ENCODE peak calls at places on chromosomes 11 and 22, in five cellular contexts. One of them, this sample, is unnamed.
A peak's percentile ranks its signal among the peaks of the same experiment; 100 is the strongest.

GRCh38 chr22:46637711-46638600 is 17.8 kb downstream of the GRAMD4 start:
- ATAC-seq in upper lobe of left lung: no peak
- ATAC-seq in HepG2: peak; percentile 58
- ATAC-seq in K562: no peak
- ATAC-seq in GM12878: no peak
- ATAC-seq in this sample: no peak

GRCh38 chr22:28795071-28795693 is 5.2 kb downstream of the XBP1 start:
- ATAC-seq in upper lobe of left lung: no peak
- ATAC-seq in HepG2: no peak
- ATAC-seq in K562: no peak
- ATAC-seq in GM12878: no peak
- ATAC-seq in this sample: no peak

GRCh38 chr11:74069146-74070046 is 60.5 kb upstream of the UCP3 start:
- ATAC-seq in upper lobe of left lung: no peak
- ATAC-seq in HepG2: no peak
- ATAC-seq in K562: no peak
- ATAC-seq in GM12878: no peak
- ATAC-seq in this sample: no peak

GRCh38 chr11:35223429-35223828 is 84.5 kb downstream of the CD44 start:
- ATAC-seq in upper lobe of left lung: no peak
- ATAC-seq in HepG2: no peak
- ATAC-seq in K562: no peak
- ATAC-seq in GM12878: no peak
- ATAC-seq in this sample: peak; percentile 27

GRCh38 chr22:29314074-29314473 is 1.4 kb downstream of the RASL10A start:
- ATAC-seq in upper lobe of left lung: no peak
- ATAC-seq in HepG2: no peak
- ATAC-seq in K562: no peak
- ATAC-seq in GM12878: no peak
- ATAC-seq in this sample: no peak

GRCh38 chr11:100790073-100790472 is 103.0 kb downstream of the ARHGAP42 start:
- ATAC-seq in upper lobe of left lung: no peak
- ATAC-seq in HepG2: no peak
- ATAC-seq in K562: no peak
- ATAC-seq in GM12878: no peak
- ATAC-seq in this sample: no peak

GRCh38 chr11:120229451-120230424 is 10.2 kb upstream of the POU2F3 start:
- ATAC-seq in upper lobe of left lung: no peak
- ATAC-seq in HepG2: no peak
- ATAC-seq in K562: peak; percentile 73
- ATAC-seq in GM12878: peak; percentile 59
- ATAC-seq in this sample: no peak

GRCh38 chr22:47055073-47055355 is 292.6 kb downstream of the TBC1D22A start:
- ATAC-seq in upper lobe of left lung: no peak
- ATAC-seq in HepG2: no peak
- ATAC-seq in K562: no peak
- ATAC-seq in GM12878: no peak
- ATAC-seq in this sample: no peak

GRCh38 chr11:103959279-103959930 is 77.0 kb upstream of the DDI1 start:
- ATAC-seq in upper lobe of left lung: no peak
- ATAC-seq in HepG2: no peak
- ATAC-seq in K562: no peak
- ATAC-seq in GM12878: peak; percentile 99
- ATAC-seq in this sample: no peak

GRCh38 chr22:37139762-37140161 is 10.0 kb downstream of the IL2RB start:
- ATAC-seq in upper lobe of left lung: no peak
- ATAC-seq in HepG2: peak; percentile 70
- ATAC-seq in K562: peak; percentile 47
- ATAC-seq in GM12878: peak; percentile 75
- ATAC-seq in this sample: no peak

GRCh38 chr11:34206598-34207300 is 101.3 kb downstream of the NAT10 start:
- ATAC-seq in upper lobe of left lung: no peak
- ATAC-seq in HepG2: peak; percentile 6
- ATAC-seq in K562: no peak
- ATAC-seq in GM12878: no peak
- ATAC-seq in this sample: no peak

GRCh38 chr11:32421992-32422391 is 13.3 kb downstream of the WT1 start:
- ATAC-seq in upper lobe of left lung: no peak
- ATAC-seq in HepG2: no peak
- ATAC-seq in K562: peak; percentile 9
- ATAC-seq in GM12878: no peak
- ATAC-seq in this sample: no peak

GRCh38 chr22:24051028-24051427 is 39.9 kb downstream of the CABIN1 start:
- ATAC-seq in upper lobe of left lung: no peak
- ATAC-seq in HepG2: no peak
- ATAC-seq in K562: no peak
- ATAC-seq in GM12878: no peak
- ATAC-seq in this sample: no peak

GRCh38 chr11:23947883-23948282 is 549.0 kb upstream of the LUZP2 start:
- ATAC-seq in upper lobe of left lung: no peak
- ATAC-seq in HepG2: no peak
- ATAC-seq in K562: no peak
- ATAC-seq in GM12878: no peak
- ATAC-seq in this sample: no peak

GRCh38 chr11:63250162-63251050 is 7.0 kb upstream of the SLC22A25 start:
- ATAC-seq in upper lobe of left lung: no peak
- ATAC-seq in HepG2: peak; percentile 55
- ATAC-seq in K562: no peak
- ATAC-seq in GM12878: no peak
- ATAC-seq in this sample: no peak

GRCh38 chr11:63839508-63840355 is 822 bp downstream of the MARK2 start:
- ATAC-seq in upper lobe of left lung: no peak
- ATAC-seq in HepG2: no peak
- ATAC-seq in K562: no peak
- ATAC-seq in GM12878: peak; percentile 0
- ATAC-seq in this sample: no peak

GRCh38 chr22:29731058-29731850 is 11.5 kb downstream of the CABP7 start:
- ATAC-seq in upper lobe of left lung: no peak
- ATAC-seq in HepG2: no peak
- ATAC-seq in K562: no peak
- ATAC-seq in GM12878: no peak
- ATAC-seq in this sample: no peak

GRCh38 chr11:9840460-9841004 is 176.7 kb downstream of the SWAP70 start:
- ATAC-seq in upper lobe of left lung: no peak
- ATAC-seq in HepG2: no peak
- ATAC-seq in K562: no peak
- ATAC-seq in GM12878: no peak
- ATAC-seq in this sample: no peak

GRCh38 chr11:44860346-44860745 is 90.3 kb downstream of the TP53I11 start:
- ATAC-seq in upper lobe of left lung: no peak
- ATAC-seq in HepG2: no peak
- ATAC-seq in K562: no peak
- ATAC-seq in GM12878: no peak
- ATAC-seq in this sample: no peak

GRCh38 chr11:76391039-76391438 is 9.9 kb downstream of the GVQW3 start:
- ATAC-seq in upper lobe of left lung: no peak
- ATAC-seq in HepG2: no peak
- ATAC-seq in K562: no peak
- ATAC-seq in GM12878: no peak
- ATAC-seq in this sample: no peak

GRCh38 chr11:104570088-104570701 is 328.1 kb downstream of the CASP12 start:
- ATAC-seq in upper lobe of left lung: no peak
- ATAC-seq in HepG2: no peak
- ATAC-seq in K562: no peak
- ATAC-seq in GM12878: no peak
- ATAC-seq in this sample: no peak

GRCh38 chr11:95266751-95267374 is 35.9 kb upstream of the SESN3 start:
- ATAC-seq in upper lobe of left lung: peak; percentile 63
- ATAC-seq in HepG2: no peak
- ATAC-seq in K562: no peak
- ATAC-seq in GM12878: no peak
- ATAC-seq in this sample: peak; percentile 90

GRCh38 chr11:94800394-94800793 is 32.2 kb downstream of the AMOTL1 start:
- ATAC-seq in upper lobe of left lung: no peak
- ATAC-seq in HepG2: no peak
- ATAC-seq in K562: no peak
- ATAC-seq in GM12878: no peak
- ATAC-seq in this sample: peak; percentile 49

GRCh38 chr11:86621854-86622253 is 50.6 kb downstream of the ME3 start:
- ATAC-seq in upper lobe of left lung: no peak
- ATAC-seq in HepG2: no peak
- ATAC-seq in K562: no peak
- ATAC-seq in GM12878: no peak
- ATAC-seq in this sample: no peak

GRCh38 chr11:116993599-116993998 is 104.6 kb downstream of the SIK3 start:
- ATAC-seq in upper lobe of left lung: no peak
- ATAC-seq in HepG2: no peak
- ATAC-seq in K562: no peak
- ATAC-seq in GM12878: no peak
- ATAC-seq in this sample: no peak

GRCh38 chr11:14676068-14676467 is 32.5 kb downstream of the PDE3B start:
- ATAC-seq in upper lobe of left lung: no peak
- ATAC-seq in HepG2: peak; percentile 92
- ATAC-seq in K562: no peak
- ATAC-seq in GM12878: no peak
- ATAC-seq in this sample: no peak

GRCh38 chr11:19459240-19459639 is 218.5 kb upstream of the E2F8 start:
- ATAC-seq in upper lobe of left lung: no peak
- ATAC-seq in HepG2: no peak
- ATAC-seq in K562: no peak
- ATAC-seq in GM12878: no peak
- ATAC-seq in this sample: no peak

GRCh38 chr11:46759196-46759595 is 40.2 kb downstream of the F2 start:
- ATAC-seq in upper lobe of left lung: no peak
- ATAC-seq in HepG2: no peak
- ATAC-seq in K562: no peak
- ATAC-seq in GM12878: no peak
- ATAC-seq in this sample: no peak

GRCh38 chr22:47901911-47902310 is 1139.5 kb downstream of the TBC1D22A start:
- ATAC-seq in upper lobe of left lung: no peak
- ATAC-seq in HepG2: no peak
- ATAC-seq in K562: no peak
- ATAC-seq in GM12878: no peak
- ATAC-seq in this sample: no peak

GRCh38 chr11:29780756-29781155 is 236.1 kb downstream of the KCNA4 start:
- ATAC-seq in upper lobe of left lung: no peak
- ATAC-seq in HepG2: no peak
- ATAC-seq in K562: no peak
- ATAC-seq in GM12878: no peak
- ATAC-seq in this sample: no peak

DNA sequence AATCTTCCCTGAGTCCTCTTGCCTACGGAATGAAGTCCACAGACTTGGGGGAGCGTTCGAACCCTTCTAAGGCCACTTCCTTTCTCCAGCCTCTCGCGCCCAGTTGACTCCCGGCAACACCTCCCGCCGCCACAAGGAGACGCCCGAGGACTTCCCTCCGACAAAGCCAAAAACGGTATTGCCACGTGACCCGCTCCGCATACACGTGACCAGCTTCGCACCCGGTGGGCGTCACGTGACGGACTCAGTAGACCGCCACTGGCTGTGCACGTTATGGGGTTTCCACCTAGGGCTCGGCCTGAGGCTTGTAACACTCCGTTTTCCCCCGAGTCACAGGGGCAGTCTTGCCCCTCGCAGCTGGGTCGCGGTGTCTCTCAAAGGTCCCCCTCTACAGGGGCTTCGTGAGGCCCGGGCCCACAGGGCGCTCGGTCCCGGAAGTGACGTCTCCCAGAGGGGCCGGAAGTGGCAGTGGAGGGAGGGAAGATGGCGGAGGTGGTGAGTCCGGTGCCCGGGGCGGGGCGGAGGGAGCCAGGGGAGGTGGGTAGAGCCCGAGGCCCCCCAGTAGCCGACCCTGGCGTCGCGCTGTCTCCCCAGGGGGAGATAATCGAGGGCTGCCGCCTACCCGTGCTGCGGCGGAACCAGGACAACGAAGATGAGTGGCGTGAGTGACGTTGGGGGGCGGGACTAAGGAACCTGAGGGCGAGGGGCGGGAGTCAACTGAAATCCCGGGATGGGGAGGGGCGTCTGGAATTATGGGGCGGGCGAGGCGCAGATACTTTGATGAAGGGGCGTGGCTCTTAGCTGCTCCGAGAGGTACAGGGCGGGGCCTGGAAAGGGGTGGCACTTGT is at the start of gene KAT5:
- ATAC-seq in upper lobe of left lung: peak; percentile 96
- ATAC-seq in HepG2: peak; percentile 85
- ATAC-seq in K562: peak; percentile 93
- ATAC-seq in GM12878: peak; percentile 89
- ATAC-seq in this sample: peak; percentile 91
- TF ChIP-seq POLR2AphosphoS5 in upper lobe of left lung: peak; percentile 93
- TF ChIP-seq POLR2AphosphoS5 in HepG2: peak; percentile 70
- TF ChIP-seq POLR2AphosphoS5 in K562: peak; percentile 51
- TF ChIP-seq POLR2AphosphoS5 in GM12878: peak; percentile 84
- TF ChIP-seq POLR2AphosphoS5 in this sample: peak; percentile 91

GRCh38 chr22:43477151-43477725 is 65.4 kb downstream of the MPPED1 start:
- ATAC-seq in upper lobe of left lung: no peak
- ATAC-seq in HepG2: peak; percentile 15
- ATAC-seq in K562: no peak
- ATAC-seq in GM12878: no peak
- ATAC-seq in this sample: no peak
- TF ChIP-seq EP300 in upper lobe of left lung: no peak
- TF ChIP-seq EP300 in HepG2: no peak
- TF ChIP-seq EP300 in K562: no peak
- TF ChIP-seq EP300 in GM12878: no peak
- TF ChIP-seq EP300 in this sample: no peak

DNA sequence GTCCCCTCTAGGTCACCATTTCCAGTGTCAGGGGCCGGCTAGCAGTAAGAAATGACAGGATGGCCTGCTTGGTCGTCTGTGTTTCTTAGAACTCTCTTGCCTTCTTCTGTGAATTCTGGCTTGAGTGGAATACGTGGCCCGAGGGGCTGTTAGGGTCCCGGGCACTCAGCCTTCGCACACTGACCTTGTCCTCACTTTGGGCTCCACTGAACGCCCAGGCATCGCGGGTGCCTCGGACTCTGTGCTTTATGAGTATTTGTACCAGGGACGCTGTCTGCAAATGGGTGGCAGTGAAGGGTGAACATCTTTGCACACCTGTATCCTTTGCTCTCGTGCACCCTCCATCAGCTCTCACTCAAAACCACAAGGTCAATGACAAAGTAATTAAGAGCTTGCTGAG is 123.4 kb upstream of the ANO1 start:
- ATAC-seq in upper lobe of left lung: no peak
- ATAC-seq in HepG2: no peak
- ATAC-seq in K562: no peak
- ATAC-seq in GM12878: no peak
- ATAC-seq in this sample: no peak
- TF ChIP-seq CTCF in upper lobe of left lung: no peak
- TF ChIP-seq CTCF in HepG2: no peak
- TF ChIP-seq CTCF in K562: no peak
- TF ChIP-seq CTCF in GM12878: no peak
- TF ChIP-seq CTCF in this sample: no peak

GRCh38 chr11:72633068-72633467 is 41.2 kb downstream of the PDE2A start:
- ATAC-seq in upper lobe of left lung: no peak
- ATAC-seq in HepG2: no peak
- ATAC-seq in K562: peak; percentile 27
- ATAC-seq in GM12878: no peak
- ATAC-seq in this sample: no peak

GRCh38 chr11:72634016-72634415 is 40.2 kb downstream of the PDE2A start:
- ATAC-seq in upper lobe of left lung: no peak
- ATAC-seq in HepG2: no peak
- ATAC-seq in K562: no peak
- ATAC-seq in GM12878: no peak
- ATAC-seq in this sample: no peak

GRCh38 chr11:72634472-72635095 is 39.6 kb downstream of the PDE2A start:
- ATAC-seq in upper lobe of left lung: no peak
- ATAC-seq in HepG2: no peak
- ATAC-seq in K562: no peak
- ATAC-seq in GM12878: no peak
- ATAC-seq in this sample: no peak

GRCh38 chr11:72630104-72630852 is 43.9 kb downstream of the PDE2A start:
- ATAC-seq in upper lobe of left lung: no peak
- ATAC-seq in HepG2: no peak
- ATAC-seq in K562: no peak
- ATAC-seq in GM12878: peak; percentile 67
- ATAC-seq in this sample: no peak

GRCh38 chr11:72631806-72632731 is 42.2 kb downstream of the PDE2A start:
- ATAC-seq in upper lobe of left lung: no peak
- ATAC-seq in HepG2: no peak
- ATAC-seq in K562: peak; percentile 88
- ATAC-seq in GM12878: no peak
- ATAC-seq in this sample: peak; percentile 50
- TF ChIP-seq POLR2AphosphoS5 in upper lobe of left lung: no peak
- TF ChIP-seq POLR2AphosphoS5 in HepG2: no peak
- TF ChIP-seq POLR2AphosphoS5 in K562: peak; percentile 33
- TF ChIP-seq POLR2AphosphoS5 in GM12878: no peak
- TF ChIP-seq POLR2AphosphoS5 in this sample: peak; percentile 33

This sample was measured in gastroesophageal sphincter.